ENCODE peak calls at places on chromosomes 7 and 10, in six cellular contexts. One of them, this sample, is unnamed.

GRCh38 chr7:69192134-69192533 is 406.1 kb upstream of the AUTS2 start:
- DNase-seq in neural progenitor cell: no peak
- DNase-seq in CD8-positive, alpha-beta memory T cell: no peak
- DNase-seq in lower lobe of right lung: no peak
- DNase-seq in cardiac muscle cell: no peak
- DNase-seq in GM23248: no peak
- DNase-seq in this sample: no peak

GRCh38 chr7:44787041-44787440 is 9.4 kb upstream of the PPIA start:
- DNase-seq in lower lobe of right lung: no peak
- DNase-seq in cardiac muscle cell: no peak
- DNase-seq in GM23248: no peak
- DNase-seq in CD8-positive, alpha-beta memory T cell: no peak
- DNase-seq in neural progenitor cell: no peak
- DNase-seq in this sample: no peak

GRCh38 chr10:88288621-88289059 is 294.5 kb downstream of the RNLS start:
- DNase-seq in lower lobe of right lung: no peak
- DNase-seq in neural progenitor cell: no peak
- DNase-seq in GM23248: no peak
- DNase-seq in CD8-positive, alpha-beta memory T cell: no peak
- DNase-seq in cardiac muscle cell: no peak
- DNase-seq in this sample: no peak

GRCh38 chr10:20017961-20018360 is 201.7 kb downstream of the PLXDC2 start:
- DNase-seq in lower lobe of right lung: no peak
- DNase-seq in GM23248: peak; percentile 2
- DNase-seq in cardiac muscle cell: peak; percentile 28
- DNase-seq in neural progenitor cell: no peak
- DNase-seq in CD8-positive, alpha-beta memory T cell: no peak
- DNase-seq in this sample: no peak

GRCh38 chr7:135519233-135519688 is 9.4 kb upstream of the CNOT4 start:
- DNase-seq in CD8-positive, alpha-beta memory T cell: no peak
- DNase-seq in neural progenitor cell: no peak
- DNase-seq in lower lobe of right lung: no peak
- DNase-seq in GM23248: no peak
- DNase-seq in cardiac muscle cell: no peak
- DNase-seq in this sample: no peak

GRCh38 chr7:157501576-157501975 is 164.8 kb downstream of the DNAJB6 start:
- DNase-seq in GM23248: no peak
- DNase-seq in neural progenitor cell: no peak
- DNase-seq in CD8-positive, alpha-beta memory T cell: peak; percentile 43
- DNase-seq in lower lobe of right lung: no peak
- DNase-seq in cardiac muscle cell: no peak
- DNase-seq in this sample: no peak

GRCh38 chr7:128830231-128831177 is at the start of gene FLNC:
- DNase-seq in GM23248: peak; percentile 88
- DNase-seq in cardiac muscle cell: peak; percentile 78
- DNase-seq in neural progenitor cell: peak; percentile 74
- DNase-seq in CD8-positive, alpha-beta memory T cell: no peak
- DNase-seq in lower lobe of right lung: no peak
- DNase-seq in this sample: no peak

GRCh38 chr7:27242580-27243339 is at the start of gene EVX1:
- DNase-seq in cardiac muscle cell: no peak
- DNase-seq in CD8-positive, alpha-beta memory T cell: peak; percentile 52
- DNase-seq in lower lobe of right lung: no peak
- DNase-seq in GM23248: peak; percentile 50
- DNase-seq in neural progenitor cell: peak; percentile 72
- DNase-seq in this sample: no peak

GRCh38 chr7:108071551-108071950 is 58.6 kb downstream of the LAMB4 start:
- DNase-seq in neural progenitor cell: no peak
- DNase-seq in lower lobe of right lung: no peak
- DNase-seq in cardiac muscle cell: no peak
- DNase-seq in CD8-positive, alpha-beta memory T cell: no peak
- DNase-seq in GM23248: no peak
- DNase-seq in this sample: no peak

GRCh38 chr10:62025134-62025794 is 123.8 kb downstream of the ARID5B start:
- DNase-seq in lower lobe of right lung: no peak
- DNase-seq in GM23248: no peak
- DNase-seq in neural progenitor cell: no peak
- DNase-seq in cardiac muscle cell: no peak
- DNase-seq in CD8-positive, alpha-beta memory T cell: no peak
- DNase-seq in this sample: no peak

GRCh38 chr10:60894816-60895215 is 49.2 kb downstream of the RHOBTB1 start:
- DNase-seq in cardiac muscle cell: peak; percentile 27
- DNase-seq in CD8-positive, alpha-beta memory T cell: no peak
- DNase-seq in lower lobe of right lung: no peak
- DNase-seq in GM23248: peak; percentile 7
- DNase-seq in neural progenitor cell: no peak
- DNase-seq in this sample: no peak

GRCh38 chr10:35843524-35844171 is 201.6 kb upstream of the FZD8 start:
- DNase-seq in CD8-positive, alpha-beta memory T cell: no peak
- DNase-seq in GM23248: no peak
- DNase-seq in neural progenitor cell: peak; percentile 21
- DNase-seq in cardiac muscle cell: peak; percentile 20
- DNase-seq in lower lobe of right lung: no peak
- DNase-seq in this sample: no peak

GRCh38 chr7:14876194-14876593 is 26.4 kb downstream of the DGKB start:
- DNase-seq in GM23248: no peak
- DNase-seq in lower lobe of right lung: no peak
- DNase-seq in CD8-positive, alpha-beta memory T cell: no peak
- DNase-seq in cardiac muscle cell: no peak
- DNase-seq in neural progenitor cell: no peak
- DNase-seq in this sample: no peak

GRCh38 chr10:44848211-44848610 is 62.9 kb upstream of the TMEM72 start:
- DNase-seq in lower lobe of right lung: no peak
- DNase-seq in GM23248: no peak
- DNase-seq in CD8-positive, alpha-beta memory T cell: no peak
- DNase-seq in neural progenitor cell: no peak
- DNase-seq in cardiac muscle cell: no peak
- DNase-seq in this sample: peak; percentile 91

GRCh38 chr10:12928571-12928970 is 72.9 kb downstream of the CCDC3 start:
- DNase-seq in cardiac muscle cell: no peak
- DNase-seq in lower lobe of right lung: no peak
- DNase-seq in GM23248: no peak
- DNase-seq in neural progenitor cell: no peak
- DNase-seq in CD8-positive, alpha-beta memory T cell: no peak
- DNase-seq in this sample: no peak

GRCh38 chr10:93977442-93977841 is 16.3 kb upstream of the PLCE1 start:
- DNase-seq in lower lobe of right lung: no peak
- DNase-seq in neural progenitor cell: no peak
- DNase-seq in cardiac muscle cell: no peak
- DNase-seq in GM23248: no peak
- DNase-seq in CD8-positive, alpha-beta memory T cell: no peak
- DNase-seq in this sample: no peak

GRCh38 chr10:58856508-58857240 is 319.8 kb upstream of the PHYHIPL start:
- DNase-seq in neural progenitor cell: peak; percentile 52
- DNase-seq in lower lobe of right lung: no peak
- DNase-seq in GM23248: peak; percentile 95
- DNase-seq in CD8-positive, alpha-beta memory T cell: no peak
- DNase-seq in cardiac muscle cell: peak; percentile 95
- DNase-seq in this sample: peak; percentile 90

GRCh38 chr7:14305233-14305866 is 315.9 kb upstream of the ETV1 start:
- DNase-seq in lower lobe of right lung: no peak
- DNase-seq in GM23248: no peak
- DNase-seq in cardiac muscle cell: no peak
- DNase-seq in neural progenitor cell: no peak
- DNase-seq in CD8-positive, alpha-beta memory T cell: no peak
- DNase-seq in this sample: no peak

GRCh38 chr7:153886506-153887391 is 165.4 kb upstream of the DPP6 start:
- DNase-seq in cardiac muscle cell: no peak
- DNase-seq in lower lobe of right lung: no peak
- DNase-seq in neural progenitor cell: peak; percentile 78
- DNase-seq in GM23248: peak; percentile 1
- DNase-seq in CD8-positive, alpha-beta memory T cell: no peak
- DNase-seq in this sample: no peak

GRCh38 chr10:22053048-22053447 is 49.5 kb upstream of the DNAJC1 start:
- DNase-seq in CD8-positive, alpha-beta memory T cell: no peak
- DNase-seq in GM23248: no peak
- DNase-seq in neural progenitor cell: no peak
- DNase-seq in cardiac muscle cell: no peak
- DNase-seq in lower lobe of right lung: no peak
- DNase-seq in this sample: no peak

GRCh38 chr7:1189986-1190772 is 30.2 kb upstream of the ZFAND2A start:
- DNase-seq in GM23248: no peak
- DNase-seq in cardiac muscle cell: no peak
- DNase-seq in CD8-positive, alpha-beta memory T cell: no peak
- DNase-seq in neural progenitor cell: no peak
- DNase-seq in lower lobe of right lung: no peak
- DNase-seq in this sample: no peak

GRCh38 chr10:60964257-60965235 is 20.6 kb upstream of the RHOBTB1 start:
- DNase-seq in cardiac muscle cell: peak; percentile 90
- DNase-seq in lower lobe of right lung: peak; percentile 51
- DNase-seq in CD8-positive, alpha-beta memory T cell: no peak
- DNase-seq in neural progenitor cell: peak; percentile 72
- DNase-seq in GM23248: peak; percentile 90
- DNase-seq in this sample: no peak

GRCh38 chr10:117249493-117250093 is 8.7 kb downstream of the SLC18A2 start:
- DNase-seq in cardiac muscle cell: no peak
- DNase-seq in lower lobe of right lung: no peak
- DNase-seq in neural progenitor cell: no peak
- DNase-seq in CD8-positive, alpha-beta memory T cell: no peak
- DNase-seq in GM23248: peak; percentile 57
- DNase-seq in this sample: no peak

DNA sequence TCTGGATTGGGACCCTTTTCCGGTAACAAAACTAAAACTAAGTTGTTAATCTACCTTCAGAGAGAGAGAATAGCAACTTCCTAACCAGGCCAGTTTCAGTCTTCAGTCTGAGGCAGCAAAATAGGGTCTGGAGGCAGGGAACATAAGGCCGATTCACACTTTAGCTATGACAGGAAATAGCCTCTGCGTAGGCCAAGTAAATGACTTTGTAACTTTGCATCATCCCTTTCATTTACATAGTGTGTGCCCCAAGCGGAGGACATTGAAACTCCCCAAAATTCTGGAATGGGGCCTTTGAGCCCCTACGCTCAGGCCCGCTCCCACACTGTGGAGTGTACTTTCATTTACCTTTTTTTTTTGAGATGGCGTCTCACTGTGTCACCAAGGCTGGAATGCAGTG is 1.7 kb upstream of the UPP1 start:
- DNase-seq in cardiac muscle cell: peak; percentile 78
- DNase-seq in lower lobe of right lung: no peak
- DNase-seq in CD8-positive, alpha-beta memory T cell: peak; percentile 50
- DNase-seq in GM23248: peak; percentile 91
- DNase-seq in neural progenitor cell: no peak
- DNase-seq in this sample: peak; percentile 37
- H3K4me1 ChIP-seq in cardiac muscle cell: no peaks in the 10 kb centered on the region
- H3K4me1 ChIP-seq in lower lobe of right lung: peaks cover 71% of the 10 kb centered on the region
- H3K4me1 ChIP-seq in CD8-positive, alpha-beta memory T cell: peaks cover 83% of the 10 kb centered on the region
- H3K4me1 ChIP-seq in GM23248: peaks cover 45% of the 10 kb centered on the region
- H3K4me1 ChIP-seq in neural progenitor cell: peaks cover 15% of the 10 kb centered on the region
- H3K4me1 ChIP-seq in this sample: peaks cover 24% of the 10 kb centered on the region

GRCh38 chr7:42221304-42221703 is 15.7 kb downstream of the GLI3 start:
- DNase-seq in lower lobe of right lung: no peak
- DNase-seq in GM23248: no peak
- DNase-seq in neural progenitor cell: no peak
- DNase-seq in CD8-positive, alpha-beta memory T cell: no peak
- DNase-seq in cardiac muscle cell: no peak
- DNase-seq in this sample: no peak

GRCh38 chr7:42217053-42217452 is 20.0 kb downstream of the GLI3 start:
- DNase-seq in lower lobe of right lung: no peak
- DNase-seq in CD8-positive, alpha-beta memory T cell: no peak
- DNase-seq in GM23248: no peak
- DNase-seq in neural progenitor cell: peak; percentile 36
- DNase-seq in cardiac muscle cell: no peak
- DNase-seq in this sample: no peak

GRCh38 chr7:42217548-42217947 is 19.5 kb downstream of the GLI3 start:
- DNase-seq in GM23248: peak; percentile 63
- DNase-seq in neural progenitor cell: no peak
- DNase-seq in cardiac muscle cell: no peak
- DNase-seq in lower lobe of right lung: no peak
- DNase-seq in CD8-positive, alpha-beta memory T cell: no peak
- DNase-seq in this sample: no peak

GRCh38 chr7:42219447-42219846 is 17.6 kb downstream of the GLI3 start:
- DNase-seq in CD8-positive, alpha-beta memory T cell: no peak
- DNase-seq in cardiac muscle cell: peak; percentile 41
- DNase-seq in GM23248: peak; percentile 60
- DNase-seq in lower lobe of right lung: no peak
- DNase-seq in neural progenitor cell: no peak
- DNase-seq in this sample: no peak

DNA sequence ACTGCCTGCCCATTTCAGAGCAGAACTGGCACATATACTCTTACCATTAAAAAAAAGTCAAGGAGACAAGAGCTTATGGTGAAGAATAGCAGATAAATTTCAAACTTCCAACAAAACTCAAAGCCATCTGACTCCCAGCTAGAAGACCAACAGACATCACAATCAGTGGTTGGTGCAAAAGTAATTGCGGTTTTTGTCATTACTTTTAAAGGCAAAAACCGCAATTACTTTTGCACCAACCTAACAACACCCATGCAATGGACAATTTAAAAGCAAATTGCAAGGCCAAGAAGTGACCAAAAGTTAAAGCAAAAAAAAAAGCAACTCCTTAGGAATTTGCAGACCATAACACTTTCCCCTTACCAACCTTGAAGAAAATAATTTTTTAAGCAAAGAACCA is 18.8 kb downstream of the GLI3 start:
- DNase-seq in cardiac muscle cell: no peak
- DNase-seq in lower lobe of right lung: no peak
- DNase-seq in GM23248: no peak
- DNase-seq in neural progenitor cell: no peak
- DNase-seq in CD8-positive, alpha-beta memory T cell: no peak
- DNase-seq in this sample: no peak
- H3K4me1 ChIP-seq in cardiac muscle cell: peaks cover 27% of the 10 kb centered on the region
- H3K4me1 ChIP-seq in lower lobe of right lung: no peaks in the 10 kb centered on the region
- H3K4me1 ChIP-seq in GM23248: peaks cover 25% of the 10 kb centered on the region
- H3K4me1 ChIP-seq in neural progenitor cell: peaks cover 99% of the 10 kb centered on the region
- H3K4me1 ChIP-seq in CD8-positive, alpha-beta memory T cell: no peaks in the 10 kb centered on the region
- H3K4me1 ChIP-seq in this sample: peaks cover 17% of the 10 kb centered on the region

GRCh38 chr7:106895246-106895864 is 30.3 kb downstream of the PIK3CG start:
- DNase-seq in lower lobe of right lung: no peak
- DNase-seq in cardiac muscle cell: no peak
- DNase-seq in GM23248: no peak
- DNase-seq in CD8-positive, alpha-beta memory T cell: no peak
- DNase-seq in neural progenitor cell: no peak
- DNase-seq in this sample: no peak
- H3K4me1 ChIP-seq in lower lobe of right lung: no peaks in the 10 kb centered on the region
- H3K4me1 ChIP-seq in cardiac muscle cell: peaks cover 2% of the 10 kb centered on the region
- H3K4me1 ChIP-seq in GM23248: no peaks in the 10 kb centered on the region
- H3K4me1 ChIP-seq in CD8-positive, alpha-beta memory T cell: no peaks in the 10 kb centered on the region
- H3K4me1 ChIP-seq in neural progenitor cell: no peaks in the 10 kb centered on the region
- H3K4me1 ChIP-seq in this sample: no peaks in the 10 kb centered on the region

GRCh38 chr10:103872137-103872933 is 17.0 kb upstream of the SH3PXD2A start:
- DNase-seq in neural progenitor cell: no peak
- DNase-seq in GM23248: peak; percentile 81
- DNase-seq in lower lobe of right lung: no peak
- DNase-seq in cardiac muscle cell: no peak
- DNase-seq in CD8-positive, alpha-beta memory T cell: no peak
- DNase-seq in this sample: no peak

GRCh38 chr10:103868200-103868599 is 12.8 kb upstream of the SH3PXD2A start:
- DNase-seq in neural progenitor cell: no peak
- DNase-seq in lower lobe of right lung: no peak
- DNase-seq in CD8-positive, alpha-beta memory T cell: no peak
- DNase-seq in GM23248: no peak
- DNase-seq in cardiac muscle cell: no peak
- DNase-seq in this sample: no peak

GRCh38 chr10:103870503-103870902 is 15.1 kb upstream of the SH3PXD2A start:
- DNase-seq in lower lobe of right lung: no peak
- DNase-seq in GM23248: peak; percentile 81
- DNase-seq in CD8-positive, alpha-beta memory T cell: no peak
- DNase-seq in neural progenitor cell: peak; percentile 36
- DNase-seq in cardiac muscle cell: peak; percentile 36
- DNase-seq in this sample: no peak

GRCh38 chr10:103871006-103871405 is 15.6 kb upstream of the SH3PXD2A start:
- DNase-seq in lower lobe of right lung: no peak
- DNase-seq in cardiac muscle cell: no peak
- DNase-seq in GM23248: no peak
- DNase-seq in CD8-positive, alpha-beta memory T cell: no peak
- DNase-seq in neural progenitor cell: no peak
- DNase-seq in this sample: no peak

GRCh38 chr10:103869336-103869735 is 14.0 kb upstream of the SH3PXD2A start:
- DNase-seq in CD8-positive, alpha-beta memory T cell: no peak
- DNase-seq in GM23248: no peak
- DNase-seq in neural progenitor cell: no peak
- DNase-seq in cardiac muscle cell: no peak
- DNase-seq in lower lobe of right lung: no peak
- DNase-seq in this sample: no peak
- H3K4me1 ChIP-seq in CD8-positive, alpha-beta memory T cell: no peaks in the 10 kb centered on the region
- H3K4me1 ChIP-seq in GM23248: peaks cover 22% of the 10 kb centered on the region
- H3K4me1 ChIP-seq in neural progenitor cell: peaks cover 10% of the 10 kb centered on the region
- H3K4me1 ChIP-seq in cardiac muscle cell: no peaks in the 10 kb centered on the region
- H3K4me1 ChIP-seq in lower lobe of right lung: peaks cover 6% of the 10 kb centered on the region
- H3K4me1 ChIP-seq in this sample: no peaks in the 10 kb centered on the region